ENCODE peak calls at places on chromosomes 3 and 15, in four cellular contexts. U, J, Q and O are unnamed samples.

GRCh38 chr15:59284768-59285368 is 78.2 kb downstream of the LDHAL6B start:
- DNase-seq in U (no peak), J (no peak), Q (no peak), O (no peak)

GRCh38 chr15:27176785-27177406 is 205.9 kb downstream of the GABRG3 start:
- DNase-seq in U (no peak), J (no peak), Q (no peak), O (no peak)

GRCh38 chr15:65032823-65033537 is 3.5 kb upstream of the MTFMT start:
- DNase-seq in U (no peak), J (peak), Q (peak), O (no peak)

GRCh38 chr3:16433701-16434151 is 79.8 kb downstream of the RFTN1 start:
- DNase-seq in U (no peak), J (no peak), Q (no peak), O (no peak)

GRCh38 chr15:77012868-77013267 is 17.9 kb downstream of the PSTPIP1 start:
- DNase-seq in U (no peak), J (no peak), Q (no peak), O (no peak)

GRCh38 chr3:112814256-112814655 is 32.4 kb downstream of the CD200R1L start:
- DNase-seq in U (peak), J (no peak), Q (no peak), O (no peak)

GRCh38 chr3:17674082-17674686 is 68.2 kb downstream of the TBC1D5 start:
- DNase-seq in U (no peak), J (no peak), Q (no peak), O (no peak)

GRCh38 chr3:178170698-178171535 is 365.3 kb upstream of the KCNMB2 start:
- DNase-seq in U (peak), J (no peak), Q (no peak), O (no peak)

GRCh38 chr15:52280326-52281084 is 15.1 kb downstream of the MYO5C start:
- DNase-seq in U (no peak), J (peak), Q (no peak), O (no peak)

GRCh38 chr3:43160664-43161063 is 54.8 kb upstream of the POMGNT2 start:
- DNase-seq in U (no peak), J (no peak), Q (no peak), O (no peak)